ENCODE peak calls at places on chromosomes 13 and 19, in four cellular contexts. X is OCI-LY7; R is psoas muscle; B is activated CD8-positive, alpha-beta T cell treated with anti-CD3 and anti-CD28 coated beads for 36 hours. V is an unnamed sample.

GRCh38 chr13:110238795-110239194 is 68.2 kb downstream of the COL4A1 start:
- DNase-seq in X (no peak), R (no peak), B (no peak), V (no peak)

GRCh38 chr19:8569066-8569761 is 8.0 kb downstream of the MYO1F start:
- DNase-seq in R (no peak), B (peak; percentile 88), X (no peak), V (peak; percentile 86)

GRCh38 chr19:7337380-7338194 is 11.2 kb upstream of the ARHGEF18 start:
- DNase-seq in X (peak; percentile 98), B (peak; percentile 64), R (no peak), V (peak; percentile 72)

GRCh38 chr13:79282508-79282907 is 123.5 kb downstream of the RBM26 start:
- DNase-seq in B (no peak), X (no peak), R (no peak), V (no peak)

GRCh38 chr13:78137404-78138142 is 218.9 kb upstream of the EDNRB start:
- DNase-seq in B (peak; percentile 14), X (peak; percentile 51), R (no peak), V (peak; percentile 37)

GRCh38 chr13:97434417-97435296 is 688 bp downstream of the RAP2A start:
- DNase-seq in X (peak; percentile 26), R (peak; percentile 46), B (peak; percentile 45), V (peak; percentile 11)

GRCh38 chr13:113668491-113668971 is 1.5 kb downstream of the GRK1 start:
- DNase-seq in B (no peak), X (no peak), R (no peak), V (no peak)

GRCh38 chr19:8304841-8305621 is 3.1 kb downstream of the CD320 start:
- DNase-seq in X (peak; percentile 58), R (no peak), B (peak; percentile 50), V (no peak)

GRCh38 chr13:51584731-51585191 is 499 bp downstream of the WDFY2 start:
- DNase-seq in X (peak; percentile 85), R (peak; percentile 55), B (peak; percentile 79), V (peak; percentile 60)

GRCh38 chr13:106063591-106064308 is 471.7 kb downstream of the EFNB2 start:
- DNase-seq in R (no peak), X (no peak), B (no peak), V (no peak)

GRCh38 chr19:5057860-5058259 is 88.9 kb downstream of the KDM4B start:
- DNase-seq in B (peak; percentile 18), X (peak; percentile 41), R (no peak), V (no peak)

GRCh38 chr13:44759222-44759721 is 183.1 kb upstream of the TSC22D1 start:
- DNase-seq in X (no peak), B (no peak), R (no peak), V (no peak)

GRCh38 chr19:14149509-14149994 is 13.2 kb upstream of the ASF1B start:
- DNase-seq in X (no peak), B (peak; percentile 61), R (peak; percentile 80), V (peak; percentile 55)

GRCh38 chr19:41330946-41331678 is 21.1 kb downstream of the CCDC97 start:
- DNase-seq in R (no peak), B (no peak), X (no peak), V (no peak)

GRCh38 chr19:6847828-6848200 is 39.6 kb upstream of the ADGRE1 start:
- DNase-seq in B (no peak), R (no peak), X (no peak), V (no peak)

GRCh38 chr19:15129856-15130580 is 22.8 kb downstream of the SYDE1 start:
- DNase-seq in R (no peak), X (no peak), B (peak; percentile 57), V (no peak)

GRCh38 chr19:10020851-10021250 is 7.6 kb downstream of the RDH8 start:
- DNase-seq in B (no peak), R (no peak), X (no peak), V (no peak)

GRCh38 chr19:44542671-44543070 is 13.2 kb upstream of the CEACAM20 start:
- DNase-seq in X (no peak), R (no peak), B (no peak), V (no peak)

GRCh38 chr19:55486971-55487883 is 1.0 kb upstream of the SSC5D start:
- DNase-seq in R (peak; percentile 79), B (peak; percentile 84), X (no peak), V (peak; percentile 42)

GRCh38 chr19:13705928-13706447 is 58.3 kb upstream of the MRI1 start:
- DNase-seq in R (no peak), B (no peak), X (no peak), V (no peak)

GRCh38 chr13:112744306-112745021 is 54.6 kb downstream of the ATP11A start:
- DNase-seq in B (no peak), X (no peak), R (no peak), V (no peak)

GRCh38 chr13:98406475-98406874 is 170.4 kb downstream of the STK24 start:
- DNase-seq in X (no peak), B (no peak), R (no peak), V (no peak)

GRCh38 chr13:106612688-106613087 is 44.8 kb upstream of the ARGLU1 start:
- DNase-seq in R (peak; percentile 74), X (no peak), B (no peak), V (no peak)

GRCh38 chr13:41905600-41906254 is 55.2 kb downstream of the VWA8 start:
- DNase-seq in X (peak; percentile 75), B (no peak), R (no peak), V (peak; percentile 30)

GRCh38 chr13:37617162-37617561 is 18.6 kb upstream of the POSTN start:
- DNase-seq in X (no peak), B (no peak), R (no peak), V (no peak)

GRCh38 chr13:80979035-80979641 is 638.2 kb upstream of the SPRY2 start:
- DNase-seq in X (peak; percentile 53), R (no peak), B (peak; percentile 53), V (peak; percentile 42)

GRCh38 chr19:38557205-38557799 is 60.5 kb downstream of the MAP4K1 start:
- DNase-seq in B (peak; percentile 64), R (no peak), X (peak; percentile 38), V (peak; percentile 65)

GRCh38 chr19:3359850-3360493 is 6.4 kb upstream of the NFIC start:
- DNase-seq in X (peak; percentile 21), B (peak; percentile 53), R (no peak), V (peak; percentile 73)

GRCh38 chr13:109608032-109608431 is 178.4 kb downstream of the IRS2 start:
- DNase-seq in X (no peak), B (no peak), R (no peak), V (no peak)

GRCh38 chr19:51103811-51104470 is 4.3 kb downstream of the CTU1 start:
- DNase-seq in X (no peak), R (no peak), B (no peak), V (no peak)

GRCh38 chr13:94061316-94061715 is 418.2 kb downstream of the DCT start:
- DNase-seq in B (no peak), X (no peak), R (no peak), V (no peak)

GRCh38 chr19:48961051-48961649 is 4.0 kb upstream of the FTL start:
- DNase-seq in X (no peak), R (no peak), B (peak; percentile 52), V (no peak)

GRCh38 chr19:11260996-11261395 is 1.3 kb downstream of the DOCK6 start:
- DNase-seq in R (no peak), B (no peak), X (no peak), V (no peak)

GRCh38 chr13:78977311-78977710 is 318.4 kb upstream of the OBI1 start:
- DNase-seq in R (no peak), B (no peak), X (no peak), V (no peak)

GRCh38 chr13:50340566-50341287 is 325.5 kb downstream of the KCNRG start:
- DNase-seq in R (peak; percentile 35), X (no peak), B (no peak), V (no peak)

GRCh38 chr13:95553614-95554385 is 1.3 kb downstream of the CLDN10 start:
- DNase-seq in R (no peak), X (no peak), B (peak; percentile 2), V (peak; percentile 17)

DNA sequence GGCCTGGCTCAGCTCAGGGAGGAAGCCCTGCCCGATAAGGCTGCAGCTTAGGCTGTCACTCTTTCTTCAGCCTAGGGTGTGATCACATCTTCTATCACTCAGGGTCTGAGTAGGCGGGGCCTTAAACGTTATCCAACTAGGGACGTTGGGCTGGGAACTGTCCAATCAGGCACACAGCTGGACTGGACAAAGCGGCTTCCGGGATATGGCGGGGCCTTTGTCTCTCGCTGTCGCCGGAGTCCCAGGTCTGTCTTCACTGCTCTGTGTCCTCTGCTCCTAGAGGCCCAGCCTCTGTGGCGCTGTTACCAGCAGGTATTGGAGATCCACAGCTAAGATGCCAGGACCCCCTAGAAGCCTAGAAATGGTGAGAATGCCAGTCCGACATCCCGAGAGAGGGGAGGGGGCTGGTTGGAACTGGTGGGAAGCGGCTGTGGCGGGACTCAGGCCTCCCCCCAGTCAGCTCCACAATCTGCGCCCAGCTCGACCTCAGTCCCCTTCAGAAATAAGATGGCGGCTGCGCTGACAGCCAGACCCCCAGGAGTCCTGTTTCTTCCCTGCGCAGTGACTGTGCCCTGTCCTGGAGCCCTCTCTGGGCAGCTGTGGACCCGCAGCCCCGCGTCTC is at the start of gene ZNF254:
- DNase-seq in R (peak; percentile 88), X (peak; percentile 89), B (peak; percentile 96), V (peak; percentile 86)
- TF ChIP-seq CTCF in R (no peak), X (no peak), B (no peak), V (no peak)

DNA sequence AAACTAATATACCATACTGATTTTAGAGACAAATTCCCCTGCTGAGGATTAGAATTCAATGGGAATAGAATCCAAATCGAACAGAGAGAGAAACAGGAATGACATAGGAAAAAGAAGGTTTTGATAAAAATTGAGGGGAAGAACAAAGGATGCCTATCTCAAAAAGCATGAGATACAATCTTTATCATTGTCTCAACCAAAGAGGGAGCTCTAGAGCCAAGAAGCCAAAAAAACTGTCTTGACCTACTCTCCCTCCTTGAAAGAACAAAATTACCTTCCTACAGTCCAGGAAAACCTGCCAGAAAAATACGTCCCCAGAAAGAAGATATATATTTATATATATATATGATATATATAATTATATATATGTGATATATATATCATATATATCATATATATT is 39.2 kb upstream of the MIR17HG start:
- DNase-seq in B (no peak), R (no peak), X (peak; percentile 62), V (no peak)
- TF ChIP-seq CTCF in B (peak; percentile 7), R (no peak), X (no peak), V (peak; percentile 38)

GRCh38 chr19:1811942-1812425 is at the start of gene ATP8B3:
- DNase-seq in R (no peak), X (no peak), B (no peak), V (peak; percentile 100)
- TF ChIP-seq CTCF in R (no peak), X (peak; percentile 73), B (peak; percentile 10), V (no peak)

GRCh38 chr19:18940791-18941627 is at the start of gene HOMER3:
- DNase-seq in R (peak; percentile 87), X (peak; percentile 80), B (peak; percentile 74), V (peak; percentile 90)
- TF ChIP-seq CTCF in R (peak; percentile 34), X (no peak), B (no peak), V (peak; percentile 44)

V was measured in GM10248.